ENCODE peak calls at places on chromosomes 11 and 22, in nine cellular contexts. R, A, Y, F, J, S, U, X and K are unnamed samples.

GRCh38 chr11:1460396-1460795 is 26.2 kb downstream of the MOB2 start:
- DNase-seq in A (no peak), S (peak), F (no peak), X (no peak), U (peak), J (peak), Y (no peak), R (no peak), K (no peak)

GRCh38 chr22:21778705-21779363 is 43.2 kb upstream of the YPEL1 start:
- DNase-seq in S (no peak), U (no peak), X (no peak), J (peak), A (no peak), F (no peak), Y (no peak), R (no peak), K (no peak)

GRCh38 chr22:49567894-49568750 is 259.6 kb downstream of the BRD1 start:
- DNase-seq in S (peak), A (no peak), Y (no peak), X (no peak), F (no peak), U (no peak), J (no peak), R (no peak), K (no peak)

GRCh38 chr11:57303280-57303989 is 21.3 kb downstream of the TNKS1BP1 start:
- DNase-seq in A (no peak), J (no peak), S (peak), F (no peak), Y (peak), R (no peak), U (no peak), X (no peak), K (no peak)

GRCh38 chr22:49943405-49943765 is 17.2 kb upstream of the PIM3 start:
- DNase-seq in F (no peak), S (no peak), U (no peak), J (no peak), R (no peak), X (no peak), A (no peak), Y (no peak), K (no peak)

GRCh38 chr11:66906077-66906929 is 49.4 kb downstream of the LRFN4 start:
- DNase-seq in J (peak), R (no peak), X (no peak), S (no peak), Y (peak), A (no peak), U (no peak), F (no peak), K (no peak)

GRCh38 chr11:119087747-119088241 is 3.1 kb downstream of the HMBS start:
- DNase-seq in R (no peak), U (no peak), Y (peak), X (no peak), F (no peak), S (no peak), A (no peak), J (no peak), K (no peak)

GRCh38 chr22:37634505-37635002 is 4.9 kb upstream of the SH3BP1 start:
- DNase-seq in S (no peak), U (no peak), J (no peak), X (no peak), F (no peak), A (no peak), Y (no peak), R (peak), K (no peak)

GRCh38 chr11:57527056-57527631 is 3.4 kb downstream of the TIMM10 start:
- DNase-seq in A (no peak), Y (peak), F (no peak), U (no peak), J (peak), X (no peak), S (peak), R (no peak), K (peak)

GRCh38 chr11:123268118-123268517 is 73.1 kb upstream of the CLMP start:
- DNase-seq in X (no peak), J (no peak), Y (peak), S (no peak), U (no peak), F (no peak), R (no peak), A (no peak), K (no peak)

GRCh38 chr22:46250783-46251125 is 661 bp upstream of the CDPF1 start:
- DNase-seq in A (no peak), F (no peak), U (no peak), J (no peak), R (no peak), X (no peak), Y (no peak), S (no peak), K (no peak)

GRCh38 chr22:47048123-47049077 is 285.9 kb downstream of the TBC1D22A start:
- DNase-seq in S (peak), F (no peak), R (no peak), A (no peak), X (no peak), U (no peak), Y (no peak), J (no peak), K (no peak)

GRCh38 chr11:95499516-95500135 is 268.6 kb upstream of the SESN3 start:
- DNase-seq in X (peak), A (no peak), Y (no peak), F (no peak), S (no peak), U (no peak), R (no peak), J (peak), K (no peak)

GRCh38 chr11:601573-602245 is 14.0 kb downstream of the IRF7 start:
- DNase-seq in A (no peak), F (no peak), J (no peak), U (no peak), Y (no peak), X (no peak), R (no peak), S (no peak), K (no peak)

GRCh38 chr11:47160753-47161133 is 15.9 kb downstream of the ARFGAP2 start:
- DNase-seq in S (no peak), U (no peak), J (no peak), Y (no peak), R (no peak), X (no peak), A (no peak), F (no peak), K (no peak)

GRCh38 chr11:11281626-11282025 is 71.4 kb downstream of the CSNK2A3 start:
- DNase-seq in F (no peak), Y (no peak), A (no peak), U (no peak), J (no peak), R (no peak), X (no peak), S (peak), K (no peak)

GRCh38 chr11:62567018-62567633 is 6.6 kb downstream of the EEF1G start:
- DNase-seq in R (no peak), J (no peak), Y (no peak), A (no peak), S (no peak), X (no peak), F (no peak), U (no peak), K (no peak)

GRCh38 chr22:26362471-26362870 is 66.6 kb upstream of the ASPHD2 start:
- DNase-seq in S (no peak), J (peak), A (no peak), X (no peak), U (no peak), R (no peak), F (no peak), Y (no peak), K (no peak)